ENCODE peak calls at places on chromosomes 13 and 19, in six cellular contexts. B is AG10803, G is fibroblast of pulmonary artery, H is psoas muscle, I is BE2C, D is tibial artery. U is an unnamed sample.

GRCh38 chr13:100610399-100611347 is 22.1 kb upstream of the GGACT start:
- DNase-seq in B (no peak), G (no peak), H (no peak), I (no peak), D (no peak), U (no peak)

GRCh38 chr13:76556632-76557031 is 329.6 kb downstream of the KCTD12 start:
- DNase-seq in B (no peak), G (no peak), H (no peak), I (no peak), D (no peak), U (no peak)

GRCh38 chr19:4972509-4973230 is 3.8 kb downstream of the KDM4B start:
- DNase-seq in B (peak; percentile 69), G (peak; percentile 47), H (no peak), I (no peak), D (no peak), U (no peak)

GRCh38 chr19:32873560-32873959 is 4.0 kb upstream of the SLC7A9 start:
- DNase-seq in B (no peak), G (no peak), H (no peak), I (no peak), D (no peak), U (no peak)

GRCh38 chr13:66574606-66575005 is 655.5 kb downstream of the PCDH9 start:
- DNase-seq in B (peak; percentile 43), G (peak; percentile 31), H (no peak), I (no peak), D (no peak), U (no peak)

GRCh38 chr19:2561895-2562294 is 86.0 kb downstream of the GADD45B start:
- DNase-seq in B (no peak), G (no peak), H (no peak), I (no peak), D (no peak), U (no peak)

GRCh38 chr13:113744197-113745000 is 14.6 kb upstream of the TMEM255B start:
- DNase-seq in B (no peak), G (no peak), H (no peak), I (peak; percentile 4), D (no peak), U (no peak)

GRCh38 chr19:30090476-30090875 is 148.4 kb downstream of the URI1 start:
- DNase-seq in B (no peak), G (no peak), H (no peak), I (no peak), D (no peak), U (no peak)

GRCh38 chr13:41960195-41960699 is 662 bp downstream of the VWA8 start:
- DNase-seq in B (peak; percentile 39), G (peak; percentile 29), H (no peak), I (peak; percentile 24), D (no peak), U (no peak)

GRCh38 chr19:5253403-5254110 is 87.1 kb downstream of the PTPRS start:
- DNase-seq in B (peak; percentile 18), G (no peak), H (no peak), I (no peak), D (no peak), U (no peak)

GRCh38 chr19:3098141-3098514 is 4.0 kb downstream of the GNA11 start:
- DNase-seq in B (peak; percentile 33), G (no peak), H (peak; percentile 52), I (no peak), D (no peak), U (no peak)

GRCh38 chr13:62629618-62630017 is 1214.0 kb upstream of the PCDH20 start:
- DNase-seq in B (no peak), G (no peak), H (no peak), I (peak; percentile 15), D (no peak), U (no peak)

GRCh38 chr13:26557393-26558073 is at the start of gene WASF3:
- DNase-seq in B (peak; percentile 93), G (peak; percentile 93), H (peak; percentile 95), I (peak; percentile 96), D (peak; percentile 90), U (peak; percentile 96)

GRCh38 chr13:21668665-21669599 is 1.9 kb upstream of the FGF9 start:
- DNase-seq in B (peak; percentile 20), G (peak; percentile 21), H (peak; percentile 41), I (no peak), D (peak; percentile 38), U (peak; percentile 23)

GRCh38 chr19:56837892-56838679 is 2.4 kb downstream of the PEG3 start:
- DNase-seq in B (no peak), G (peak; percentile 32), H (peak; percentile 73), I (peak; percentile 56), D (peak; percentile 80), U (no peak)

GRCh38 chr13:22451345-22451744 is 729.4 kb upstream of the SGCG start:
- DNase-seq in B (no peak), G (no peak), H (no peak), I (no peak), D (no peak), U (no peak)

GRCh38 chr19:42653841-42654240 is 59.1 kb upstream of the CEACAM8 start:
- DNase-seq in B (no peak), G (peak; percentile 1), H (no peak), I (no peak), D (no peak), U (no peak)

GRCh38 chr19:41746593-41747227 is 8.6 kb upstream of the CEACAM6 start:
- DNase-seq in B (peak; percentile 45), G (peak; percentile 60), H (no peak), I (peak; percentile 45), D (no peak), U (peak; percentile 57)

GRCh38 chr19:13430790-13431582 is 75.3 kb downstream of the CACNA1A start:
- DNase-seq in B (peak; percentile 38), G (peak; percentile 66), H (peak; percentile 33), I (peak; percentile 60), D (peak; percentile 32), U (peak; percentile 73)

GRCh38 chr13:85651440-85651839 is 147.8 kb downstream of the SLITRK6 start:
- DNase-seq in B (no peak), G (no peak), H (no peak), I (no peak), D (no peak), U (no peak)

GRCh38 chr13:85665286-85665685 is 133.9 kb downstream of the SLITRK6 start:
- DNase-seq in B (no peak), G (peak; percentile 10), H (no peak), I (no peak), D (no peak), U (no peak)

GRCh38 chr13:59691501-59692066 is 472.1 kb downstream of the DIAPH3 start:
- DNase-seq in B (no peak), G (no peak), H (no peak), I (no peak), D (no peak), U (no peak)

GRCh38 chr19:30023330-30023729 is 81.3 kb downstream of the URI1 start:
- DNase-seq in B (no peak), G (no peak), H (no peak), I (no peak), D (no peak), U (no peak)

GRCh38 chr13:108315273-108315672 is 45.8 kb downstream of the TNFSF13B start:
- DNase-seq in B (no peak), G (no peak), H (no peak), I (no peak), D (no peak), U (no peak)

GRCh38 chr13:35354882-35355281 is 121.6 kb downstream of the MAB21L1 start:
- DNase-seq in B (no peak), G (no peak), H (no peak), I (no peak), D (no peak), U (no peak)

GRCh38 chr19:33063356-33064116 is 1.2 kb downstream of the RHPN2 start:
- DNase-seq in B (peak; percentile 13), G (peak; percentile 43), H (no peak), I (peak; percentile 29), D (no peak), U (peak; percentile 11)

DNA sequence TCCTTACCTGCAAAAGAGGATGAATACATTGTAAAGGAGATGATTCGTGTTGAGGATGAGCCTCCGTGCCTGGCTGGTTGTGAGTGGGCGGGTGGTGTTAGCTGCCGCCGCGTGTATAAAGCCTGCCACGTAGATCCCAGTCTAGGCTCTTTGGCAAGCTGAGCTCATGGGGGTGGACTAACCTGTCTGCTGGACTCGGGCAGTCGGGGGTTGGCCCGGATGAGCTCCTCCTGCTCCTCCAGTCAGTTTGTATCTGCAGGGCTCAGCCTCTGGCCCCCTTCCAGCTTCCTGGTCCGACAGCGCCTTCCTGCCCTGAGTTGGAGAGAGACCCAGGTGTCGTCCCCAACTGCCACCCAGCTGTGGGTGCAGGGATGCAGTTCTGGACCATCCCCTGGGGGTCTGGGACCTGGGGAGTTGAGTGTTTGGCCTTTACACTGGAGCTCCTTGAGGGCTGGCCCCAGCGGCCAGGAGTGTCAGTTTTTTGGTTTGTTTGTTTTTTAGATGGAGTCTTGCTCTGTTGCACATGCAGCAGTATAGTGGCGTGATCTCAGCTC is 20.9 kb downstream of the TECR start:
- DNase-seq in B (no peak), G (no peak), H (no peak), I (peak; percentile 45), D (no peak), U (no peak)
- TF ChIP-seq CTCF in B (no peak), G (no peak), H (no peak), I (no peak), D (no peak), U (no peak)

DNA sequence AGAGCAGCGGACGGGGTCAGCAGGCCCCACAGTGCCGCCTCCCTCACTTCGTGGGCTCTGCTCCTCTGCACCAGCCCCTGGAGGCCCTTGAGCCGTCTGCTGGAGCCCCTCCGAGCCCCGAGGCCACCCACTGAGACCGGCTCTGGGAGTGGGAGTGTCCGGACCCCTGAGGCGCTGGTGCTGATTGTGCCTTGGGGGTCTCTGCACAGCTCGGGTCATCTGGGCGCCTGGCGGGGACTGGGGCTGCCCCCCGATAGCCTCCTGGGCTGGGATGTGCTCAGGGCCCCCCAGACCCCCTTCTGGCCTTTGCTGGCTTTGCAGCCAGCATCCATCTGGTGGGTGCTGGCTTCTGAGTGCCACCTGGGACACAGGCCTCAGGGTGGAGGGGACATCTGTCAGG is 15.4 kb downstream of the CBARP start:
- DNase-seq in B (no peak), G (no peak), H (no peak), I (no peak), D (no peak), U (no peak)
- TF ChIP-seq CTCF in B (no peak), G (peak; percentile 7), H (no peak), I (peak; percentile 25), D (no peak), U (no peak)

GRCh38 chr13:103277959-103278673 is 211.9 kb upstream of the SLC10A2 start:
- DNase-seq in B (no peak), G (no peak), H (no peak), I (no peak), D (no peak), U (no peak)
- TF ChIP-seq CTCF in B (no peak), G (no peak), H (no peak), I (no peak), D (no peak), U (no peak)

DNA sequence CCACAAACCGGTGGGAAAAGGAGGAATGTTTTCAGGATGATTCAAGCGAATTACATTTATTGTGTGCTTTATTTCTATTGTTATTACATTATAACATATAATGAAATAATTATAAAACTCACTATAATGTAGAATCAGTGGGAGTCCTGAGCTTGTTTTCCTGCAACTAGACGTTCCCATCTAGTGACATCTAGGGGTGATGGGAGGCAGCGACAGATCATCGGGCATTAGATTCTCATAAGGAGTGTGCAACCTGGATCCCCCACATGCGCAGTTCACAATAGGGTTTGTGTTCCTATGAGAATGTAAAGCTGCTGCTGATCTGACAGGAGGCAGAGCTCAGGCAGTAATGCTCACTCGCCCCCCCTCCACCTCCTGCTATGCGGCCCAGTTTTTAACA is 54.5 kb downstream of the SPTBN4 start:
- DNase-seq in B (peak; percentile 43), G (peak; percentile 51), H (no peak), I (peak; percentile 37), D (no peak), U (no peak)
- TF ChIP-seq CTCF in B (peak; percentile 58), G (peak; percentile 41), H (peak; percentile 28), I (peak; percentile 61), D (peak; percentile 21), U (no peak)